ENCODE peak calls at places on chromosomes 13 and 19, in eight cellular contexts. U is D341Med; Y is sigmoid colon; A is coronary artery; S is activated B cell treated with CpG ODN at 0.5 μM for 24 hours; I is T47D; R is neural progenitor cell; L is stimulated activated CD4-positive, alpha-beta T cell treated with anti-CD3 and anti-CD28 coated beads, Interleukin-1b, Interleukin-23, amount 100 ng/mL, for 1 hour. G is an unnamed sample.

GRCh38 chr13:75365724-75366173 is 116.2 kb downstream of the TBC1D4 start:
- DNase-seq in U (no peak), Y (no peak), A (no peak), S (no peak), I (no peak), R (no peak), L (no peak), G (no peak)

GRCh38 chr13:51370811-51371210 is 31.3 kb downstream of the SERPINE3 start:
- DNase-seq in U (no peak), Y (no peak), A (no peak), S (no peak), I (no peak), R (no peak), L (no peak), G (no peak)

GRCh38 chr19:49359851-49360845 is 2.1 kb downstream of the TEAD2 start:
- DNase-seq in U (no peak), Y (no peak), A (no peak), S (no peak), I (no peak), R (no peak), L (no peak), G (no peak)

GRCh38 chr19:10642473-10642872 is 11.7 kb upstream of the ILF3 start:
- DNase-seq in U (no peak), Y (no peak), A (no peak), S (no peak), I (no peak), R (no peak), L (no peak), G (peak)

GRCh38 chr19:38656171-38656981 is 8.9 kb downstream of the ACTN4 start:
- DNase-seq in U (no peak), Y (no peak), A (no peak), S (no peak), I (no peak), R (no peak), L (no peak), G (no peak)

GRCh38 chr13:35621989-35622388 is 145.5 kb upstream of the MAB21L1 start:
- DNase-seq in U (no peak), Y (no peak), A (no peak), S (no peak), I (no peak), R (no peak), L (no peak), G (no peak)

GRCh38 chr13:19592657-19593175 is 31.4 kb upstream of the TPTE2 start:
- DNase-seq in U (no peak), Y (no peak), A (no peak), S (no peak), I (no peak), R (no peak), L (no peak), G (no peak)

GRCh38 chr19:18526316-18526715 is 4.4 kb upstream of the ELL start:
- DNase-seq in U (no peak), Y (no peak), A (no peak), S (no peak), I (no peak), R (no peak), L (no peak), G (no peak)

GRCh38 chr13:46383383-46383782 is 3.7 kb downstream of the RUBCNL start:
- DNase-seq in U (no peak), Y (no peak), A (no peak), S (no peak), I (no peak), R (no peak), L (no peak), G (no peak)

GRCh38 chr19:13060233-13060963 is 42.3 kb downstream of the LYL1 start:
- DNase-seq in U (no peak), Y (no peak), A (no peak), S (no peak), I (no peak), R (peak), L (no peak), G (peak)

GRCh38 chr19:40466219-40467006 is at the start of gene SPTBN4:
- DNase-seq in U (peak), Y (peak), A (no peak), S (peak), I (no peak), R (peak), L (no peak), G (no peak)

GRCh38 chr13:113857531-113858195 is 6.2 kb downstream of the GAS6 start:
- DNase-seq in U (peak), Y (no peak), A (peak), S (no peak), I (no peak), R (peak), L (no peak), G (no peak)

GRCh38 chr13:76019421-76020044 is 383.4 kb downstream of the LMO7 start:
- DNase-seq in U (peak), Y (peak), A (no peak), S (no peak), I (no peak), R (peak), L (no peak), G (peak)

GRCh38 chr13:76764429-76764828 is 121.8 kb downstream of the KCTD12 start:
- DNase-seq in U (no peak), Y (peak), A (peak), S (no peak), I (no peak), R (no peak), L (no peak), G (no peak)

GRCh38 chr13:100666124-100666523 is 8.5 kb downstream of the TMTC4 start:
- DNase-seq in U (no peak), Y (no peak), A (no peak), S (no peak), I (no peak), R (no peak), L (no peak), G (peak)

GRCh38 chr19:21593008-21593427 is 87.6 kb downstream of the ZNF429 start:
- DNase-seq in U (no peak), Y (no peak), A (no peak), S (no peak), I (no peak), R (no peak), L (no peak), G (no peak)

GRCh38 chr19:47644199-47644598 is 35.3 kb downstream of the BICRA start:
- DNase-seq in U (no peak), Y (no peak), A (no peak), S (no peak), I (no peak), R (no peak), L (no peak), G (no peak)

GRCh38 chr13:98792321-98792720 is 39.8 kb upstream of the SLC15A1 start:
- DNase-seq in U (no peak), Y (no peak), A (no peak), S (no peak), I (no peak), R (no peak), L (no peak), G (no peak)

GRCh38 chr19:1855040-1855827 is 7.0 kb upstream of the REXO1 start:
- DNase-seq in U (peak), Y (peak), A (peak), S (peak), I (peak), R (peak), L (peak), G (peak)

GRCh38 chr13:99778500-99778899 is 193.1 kb downstream of the ZIC5 start:
- DNase-seq in U (peak), Y (no peak), A (no peak), S (no peak), I (no peak), R (no peak), L (no peak), G (no peak)

GRCh38 chr19:46602392-46603194 is 1.5 kb downstream of the CALM3 start:
- DNase-seq in U (no peak), Y (peak), A (peak), S (no peak), I (no peak), R (no peak), L (no peak), G (peak)

GRCh38 chr13:44243198-44243852 is 130.3 kb upstream of the SERP2 start:
- DNase-seq in U (no peak), Y (no peak), A (no peak), S (no peak), I (no peak), R (peak), L (no peak), G (peak)

G was measured in SK-N-SH.